ENCODE peak calls at places on chromosomes 7 and 10, in five cellular contexts. S is coronary artery, T is left lung, M is uterus, X is fibroblast of villous mesenchyme. Z is an unnamed sample.

GRCh38 chr10:114703377-114704125 is 45.5 kb upstream of the ABLIM1 start:
- DNase-seq in S (no peak), T (no peak), M (no peak), X (peak), Z (no peak)

GRCh38 chr7:95688931-95689453 is 83.4 kb upstream of the DYNC1I1 start:
- DNase-seq in S (no peak), T (no peak), M (no peak), X (no peak), Z (no peak)

GRCh38 chr10:34649385-34649784 is 165.7 kb downstream of the PARD3 start:
- DNase-seq in S (no peak), T (no peak), M (no peak), X (no peak), Z (no peak)

GRCh38 chr7:122885583-122886356 is 490 bp downstream of the CADPS2 start:
- DNase-seq in S (peak), T (peak), M (peak), X (peak), Z (peak)

GRCh38 chr7:128726031-128726430 is 13.1 kb upstream of the CALU start:
- DNase-seq in S (no peak), T (no peak), M (no peak), X (no peak), Z (no peak)

GRCh38 chr10:129917936-129918335 is 46.1 kb downstream of the EBF3 start:
- DNase-seq in S (no peak), T (no peak), M (no peak), X (no peak), Z (no peak)

GRCh38 chr10:24463683-24464426 is 254.9 kb downstream of the KIAA1217 start:
- DNase-seq in S (no peak), T (no peak), M (peak), X (peak), Z (peak)

GRCh38 chr7:148270576-148270975 is 320.0 kb upstream of the C7orf33 start:
- DNase-seq in S (no peak), T (no peak), M (no peak), X (no peak), Z (no peak)

GRCh38 chr7:135919071-135919841 is 57.9 kb downstream of the MTPN start:
- DNase-seq in S (no peak), T (no peak), M (no peak), X (no peak), Z (no peak)

GRCh38 chr10:8817303-8817702 is 762.8 kb downstream of the GATA3 start:
- DNase-seq in S (no peak), T (no peak), M (no peak), X (no peak), Z (no peak)

GRCh38 chr10:95850791-95851190 is 57.0 kb upstream of the CC2D2B start:
- DNase-seq in S (no peak), T (no peak), M (no peak), X (no peak), Z (no peak)

GRCh38 chr7:99827040-99827778 is 604 bp upstream of the CYP3A43 start:
- DNase-seq in S (no peak), T (no peak), M (no peak), X (no peak), Z (no peak)

GRCh38 chr7:43904533-43905208 is 1.7 kb downstream of the URGCP start:
- DNase-seq in S (no peak), T (no peak), M (no peak), X (no peak), Z (peak)

GRCh38 chr7:32802305-32802910 is 89.2 kb downstream of the KBTBD2 start:
- DNase-seq in S (no peak), T (no peak), M (no peak), X (no peak), Z (no peak)

GRCh38 chr10:126628746-126629145 is 41.7 kb downstream of the C10orf90 start:
- DNase-seq in S (no peak), T (no peak), M (no peak), X (no peak), Z (no peak)

GRCh38 chr7:2812831-2813230 is 31.3 kb downstream of the GNA12 start:
- DNase-seq in S (peak), T (no peak), M (no peak), X (peak), Z (peak)

GRCh38 chr7:2230882-2231281 is 1.9 kb downstream of the MAD1L1 start:
- DNase-seq in S (no peak), T (no peak), M (no peak), X (no peak), Z (no peak)

GRCh38 chr7:17516768-17517167 is 218.3 kb downstream of the AHR start:
- DNase-seq in S (no peak), T (no peak), M (no peak), X (peak), Z (peak)

GRCh38 chr7:17986826-17987225 is 40.8 kb downstream of the PRPS1L1 start:
- DNase-seq in S (no peak), T (no peak), M (no peak), X (peak), Z (peak)

GRCh38 chr10:12130237-12130872 is 878 bp downstream of the SEC61A2 start:
- DNase-seq in S (no peak), T (no peak), M (peak), X (peak), Z (peak)

GRCh38 chr7:134782121-134782623 is 2.7 kb downstream of the CALD1 start:
- DNase-seq in S (no peak), T (no peak), M (no peak), X (peak), Z (peak)

GRCh38 chr7:27200761-27201230 is 905 bp upstream of the HOXA13 start:
- DNase-seq in S (no peak), T (no peak), M (no peak), X (no peak), Z (no peak)

GRCh38 chr7:38561166-38561565 is 70.0 kb downstream of the AMPH start:
- DNase-seq in S (no peak), T (no peak), M (no peak), X (no peak), Z (no peak)

GRCh38 chr7:139730746-139731612 is 46.8 kb downstream of the HIPK2 start:
- DNase-seq in S (peak), T (peak), M (peak), X (peak), Z (peak)

GRCh38 chr7:111138196-111138569 is 47.3 kb downstream of the LRRN3 start:
- DNase-seq in S (no peak), T (no peak), M (no peak), X (peak), Z (peak)

GRCh38 chr7:98840604-98841508 is 29.0 kb downstream of the TMEM130 start:
- DNase-seq in S (no peak), T (no peak), M (no peak), X (no peak), Z (peak)

GRCh38 chr10:70997236-70997635 is 108.9 kb upstream of the PCBD1 start:
- DNase-seq in S (no peak), T (no peak), M (no peak), X (no peak), Z (no peak)

GRCh38 chr10:1379601-1380000 is 323.4 kb downstream of the WDR37 start:
- DNase-seq in S (peak), T (no peak), M (no peak), X (no peak), Z (no peak)

GRCh38 chr10:75801121-75801520 is 369.7 kb downstream of the LRMDA start:
- DNase-seq in S (no peak), T (no peak), M (no peak), X (no peak), Z (no peak)

GRCh38 chr10:77416327-77417135 is 221.1 kb downstream of the KCNMA1 start:
- DNase-seq in S (no peak), T (no peak), M (no peak), X (peak), Z (peak)

GRCh38 chr10:131119626-131120355 is 191.7 kb downstream of the TCERG1L start:
- DNase-seq in S (no peak), T (no peak), M (no peak), X (no peak), Z (no peak)

GRCh38 chr7:77217474-77218185 is 18.0 kb upstream of the FGL2 start:
- DNase-seq in S (no peak), T (no peak), M (no peak), X (no peak), Z (no peak)

GRCh38 chr7:132446265-132446664 is 130.0 kb downstream of the PLXNA4 start:
- DNase-seq in S (no peak), T (no peak), M (no peak), X (no peak), Z (no peak)

GRCh38 chr10:96622330-96622729 is 35.5 kb upstream of the TM9SF3 start:
- DNase-seq in S (no peak), T (no peak), M (no peak), X (no peak), Z (no peak)

GRCh38 chr7:130157700-130158099 is 47.5 kb downstream of the TMEM209 start:
- DNase-seq in S (no peak), T (no peak), M (no peak), X (no peak), Z (no peak)

GRCh38 chr7:4849390-4849789 is 12.4 kb downstream of the PAPOLB start:
- DNase-seq in S (no peak), T (no peak), M (no peak), X (peak), Z (peak)
- TF ChIP-seq CTCF in S (no peak), T (peak), M (no peak), X (peak), Z (peak)

DNA sequence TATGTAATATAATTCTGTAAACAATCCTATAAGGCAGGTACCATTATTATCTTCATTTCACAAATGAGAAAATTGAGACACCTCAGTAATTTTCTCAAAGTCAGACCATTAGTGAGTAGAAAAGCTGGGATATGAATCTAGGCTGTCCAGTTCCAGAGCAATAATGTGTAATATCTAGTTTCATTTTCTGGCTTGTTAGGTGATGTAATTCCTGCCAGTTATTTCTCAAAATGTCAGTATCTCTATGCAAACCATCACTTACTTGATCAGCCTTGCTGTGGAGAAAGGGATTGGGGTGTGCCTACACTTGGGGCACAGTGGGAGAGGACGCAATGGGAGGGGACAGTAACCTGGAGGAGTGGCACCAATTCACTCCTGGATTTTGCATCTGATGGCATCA is 157.5 kb downstream of the LYZL1 start:
- DNase-seq in S (no peak), T (no peak), M (no peak), X (peak), Z (peak)
- H3K4me3 ChIP-seq in S (no peak), T (no peak), M (no peak), X (no peak), Z (no peak)

DNA sequence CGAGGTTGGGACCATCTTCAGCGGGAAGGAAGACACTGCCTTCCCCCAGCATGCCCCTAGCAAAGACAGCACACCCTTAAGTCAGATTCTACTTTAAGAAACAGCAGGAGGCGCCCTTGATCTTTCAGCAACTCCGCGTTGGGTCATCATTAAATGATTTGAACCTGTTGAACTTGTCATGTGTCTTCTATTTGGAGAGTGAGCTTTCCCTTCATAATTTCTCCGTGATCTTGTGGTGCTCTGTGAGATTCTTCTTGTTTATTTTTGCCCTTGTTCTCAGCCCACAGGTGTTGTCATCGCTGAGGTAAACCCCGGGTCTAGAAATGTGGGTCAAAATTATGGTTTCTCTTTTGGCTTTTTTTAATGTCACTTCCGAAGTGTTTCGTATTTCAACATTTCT is 49.5 kb upstream of the PITRM1 start:
- DNase-seq in S (no peak), T (no peak), M (no peak), X (peak), Z (no peak)
- TF ChIP-seq CTCF in S (no peak), T (no peak), M (no peak), X (no peak), Z (no peak)

DNA sequence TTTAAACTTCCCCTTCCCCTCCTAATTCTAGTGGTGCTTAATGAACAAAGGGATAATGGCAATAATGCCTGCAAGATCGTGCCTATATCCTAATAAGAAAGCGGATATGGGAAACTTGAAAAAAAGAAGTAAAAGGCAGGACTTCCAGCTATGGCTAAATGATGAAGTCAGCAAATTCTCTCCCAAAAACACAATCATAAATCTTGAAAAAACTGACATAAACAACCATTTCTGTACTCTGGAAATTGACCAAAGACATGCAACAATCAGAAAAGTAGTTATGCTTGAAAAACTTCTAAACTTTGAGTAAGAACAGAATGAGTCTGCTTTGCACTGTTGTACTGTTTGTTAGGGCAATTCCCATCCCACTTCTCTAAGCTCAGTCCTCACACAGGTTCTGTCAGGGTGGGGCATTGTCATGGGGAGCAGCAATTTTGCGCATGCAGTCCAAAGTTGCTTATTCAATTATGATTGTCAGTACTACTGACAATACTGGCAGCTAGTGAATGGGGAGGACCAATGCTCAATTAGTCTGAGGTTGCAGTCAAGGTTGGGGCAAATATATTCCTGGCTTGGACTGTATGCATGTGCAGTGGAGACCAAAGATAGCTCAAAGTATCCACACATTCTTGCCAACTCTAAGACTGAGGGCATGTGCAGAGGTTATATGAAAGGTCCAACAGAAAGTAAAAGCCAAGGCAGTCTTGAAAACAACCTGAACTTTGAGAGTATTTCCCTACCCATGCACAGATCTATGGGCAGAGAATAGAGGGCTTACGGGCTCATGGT is 34.1 kb upstream of the ARHGAP22 start:
- DNase-seq in S (no peak), T (no peak), M (no peak), X (no peak), Z (peak)
- H3K4me3 ChIP-seq in S (no peak), T (no peak), M (no peak), X (no peak), Z (no peak)

GRCh38 chr7:73852500-73852899 is 8.5 kb upstream of the TMEM270 start:
- DNase-seq in S (no peak), T (no peak), M (no peak), X (peak), Z (peak)
- TF ChIP-seq CTCF in S (no peak), T (no peak), M (no peak), X (no peak), Z (no peak)

GRCh38 chr10:27714349-27714748 is 31.3 kb downstream of the MKX start:
- DNase-seq in S (no peak), T (no peak), M (no peak), X (no peak), Z (no peak)
- H3K4me3 ChIP-seq in S (peak), T (no peak), M (no peak), X (no peak), Z (no peak)

GRCh38 chr7:42068554-42069280 is 168.3 kb downstream of the GLI3 start:
- DNase-seq in S (no peak), T (no peak), M (no peak), X (no peak), Z (no peak)

GRCh38 chr7:42074079-42074478 is 162.9 kb downstream of the GLI3 start:
- DNase-seq in S (no peak), T (no peak), M (no peak), X (no peak), Z (no peak)

GRCh38 chr7:42070068-42070467 is 166.9 kb downstream of the GLI3 start:
- DNase-seq in S (no peak), T (no peak), M (no peak), X (peak), Z (peak)

GRCh38 chr7:42069625-42070024 is 167.4 kb downstream of the GLI3 start:
- DNase-seq in S (no peak), T (no peak), M (no peak), X (no peak), Z (no peak)

GRCh38 chr7:42071372-42072261 is 165.4 kb downstream of the GLI3 start:
- DNase-seq in S (no peak), T (no peak), M (no peak), X (peak), Z (peak)
- TF ChIP-seq CTCF in S (no peak), T (peak), M (no peak), X (peak), Z (peak)

GRCh38 chr10:112389147-112389822 is 15.4 kb downstream of the ACSL5 start:
- DNase-seq in S (peak), T (peak), M (no peak), X (peak), Z (peak)
- H3K4me3 ChIP-seq in S (no peak), T (no peak), M (no peak), X (no peak), Z (no peak)

Z was measured in fibroblast of the aortic adventitia.